ENCODE peak calls at places on chromosomes 7 and 10, in ten cellular contexts. H is CD8-positive, alpha-beta T cell; K is HCT116; X is gastrocnemius medialis; P is tibial nerve; S is tibial artery; B is colonic mucosa; M is adrenal gland; V is stomach; N is mesendoderm. A is an unnamed sample. For H3K4me1, the result is how much of the 10 kb centered on the place peaks cover.

GRCh38 chr10:114398587-114399331 is 5.5 kb downstream of the AFAP1L2 start:
- DNase-seq in X (no peak), N (no peak), P (no peak), V (no peak), K (no peak), B (no peak), S (no peak), M (no peak), H (no peak), A (no peak)

GRCh38 chr10:3048114-3049019 is 19.0 kb upstream of the PFKP start:
- DNase-seq in B (no peak), X (no peak), H (no peak), N (peak), K (no peak), V (no peak), P (no peak), S (peak), M (no peak), A (no peak)

GRCh38 chr7:45143616-45144015 is 14.0 kb upstream of the RAMP3 start:
- DNase-seq in V (no peak), H (no peak), P (no peak), M (no peak), K (no peak), B (no peak), S (no peak), N (no peak), X (no peak), A (no peak)

GRCh38 chr10:116779076-116779687 is 36.8 kb upstream of the HSPA12A start:
- DNase-seq in K (peak), X (no peak), N (no peak), V (no peak), S (no peak), H (no peak), B (no peak), M (no peak), P (no peak), A (no peak)

GRCh38 chr10:28874210-28874609 is 196.9 kb downstream of the BAMBI start:
- DNase-seq in V (no peak), N (no peak), K (no peak), H (no peak), P (no peak), B (no peak), X (no peak), M (no peak), S (no peak), A (no peak)

GRCh38 chr10:49784631-49785030 is 22.5 kb upstream of the OGDHL start:
- DNase-seq in M (no peak), B (no peak), H (no peak), V (no peak), X (no peak), P (no peak), N (peak), K (no peak), S (no peak), A (no peak)

GRCh38 chr7:12423355-12423994 is 19.8 kb upstream of the VWDE start:
- DNase-seq in V (no peak), H (no peak), B (no peak), X (no peak), P (no peak), N (peak), S (no peak), K (no peak), M (no peak), A (no peak)

GRCh38 chr7:155896531-155897263 is 84.4 kb upstream of the SHH start:
- DNase-seq in K (no peak), B (no peak), S (peak), M (no peak), V (no peak), X (no peak), P (no peak), H (no peak), N (no peak), A (no peak)

GRCh38 chr10:90561666-90562065 is 296.2 kb downstream of the HTR7 start:
- DNase-seq in X (no peak), P (no peak), B (no peak), V (no peak), H (no peak), N (peak), M (no peak), K (no peak), S (no peak), A (no peak)

GRCh38 chr10:4351723-4352565 is 474.1 kb upstream of the AKR1E2 start:
- DNase-seq in N (no peak), X (no peak), M (no peak), P (no peak), B (no peak), K (no peak), V (no peak), S (no peak), H (no peak), A (no peak)

GRCh38 chr7:94380264-94380663 is 14.4 kb upstream of the COL1A2 start:
- DNase-seq in M (no peak), B (no peak), N (no peak), X (no peak), H (no peak), V (no peak), K (no peak), P (no peak), S (no peak), A (no peak)

GRCh38 chr10:107434854-107435253 is 270.3 kb upstream of the SORCS1 start:
- DNase-seq in N (no peak), S (no peak), B (no peak), M (no peak), X (no peak), K (no peak), P (no peak), V (no peak), H (no peak), A (no peak)

GRCh38 chr10:121956111-121957061 is 18.6 kb downstream of the NSMCE4A start:
- DNase-seq in X (no peak), M (no peak), P (no peak), V (no peak), H (no peak), K (no peak), S (no peak), N (no peak), B (no peak), A (no peak)

GRCh38 chr10:86393401-86393800 is 26.8 kb upstream of the GRID1 start:
- DNase-seq in V (no peak), S (no peak), B (no peak), K (no peak), N (no peak), H (no peak), X (no peak), M (no peak), P (no peak), A (no peak)

GRCh38 chr7:68787586-68787985 is 810.7 kb upstream of the AUTS2 start:
- DNase-seq in N (no peak), H (no peak), X (no peak), B (no peak), K (no peak), M (no peak), P (no peak), S (no peak), V (no peak), A (no peak)

GRCh38 chr10:106955133-106955532 is 209.4 kb downstream of the SORCS1 start:
- DNase-seq in X (no peak), B (no peak), N (no peak), K (no peak), P (no peak), V (no peak), M (no peak), S (no peak), H (no peak), A (no peak)

GRCh38 chr7:129149546-129149945 is 5.0 kb downstream of the TSPAN33 start:
- DNase-seq in H (no peak), V (no peak), N (no peak), S (no peak), M (no peak), K (no peak), X (no peak), B (no peak), P (no peak), A (no peak)

GRCh38 chr10:91464500-91464899 is 54.4 kb downstream of the HECTD2 start:
- DNase-seq in S (no peak), H (no peak), V (no peak), X (no peak), K (no peak), N (no peak), P (no peak), M (no peak), B (no peak), A (no peak)

GRCh38 chr10:15348579-15348978 is 22.5 kb downstream of the FAM171A1 start:
- DNase-seq in P (no peak), B (no peak), N (no peak), M (peak), H (no peak), X (no peak), V (no peak), K (no peak), S (no peak), A (no peak)

GRCh38 chr7:120521761-120522737 is 249.1 kb downstream of the KCND2 start:
- DNase-seq in X (no peak), P (no peak), V (no peak), K (no peak), N (peak), B (no peak), S (no peak), M (no peak), H (no peak), A (no peak)

GRCh38 chr10:23702977-23703414 is 264.1 kb downstream of the OTUD1 start:
- DNase-seq in M (peak), X (peak), P (peak), S (no peak), V (peak), K (peak), N (peak), B (peak), H (peak), A (no peak)

GRCh38 chr7:128902761-128903585 is 7.5 kb downstream of the KCP start:
- DNase-seq in B (peak), K (no peak), X (no peak), H (no peak), N (no peak), V (peak), M (no peak), P (no peak), S (peak), A (no peak)

GRCh38 chr7:34190299-34190698 is 285.0 kb downstream of the BMPER start:
- DNase-seq in V (no peak), H (no peak), K (no peak), N (no peak), B (no peak), M (no peak), S (no peak), X (peak), P (no peak), A (no peak)

GRCh38 chr10:29767958-29768357 is 133.2 kb upstream of the SVIL start:
- DNase-seq in N (no peak), H (no peak), P (no peak), K (no peak), X (no peak), M (no peak), S (no peak), V (no peak), B (no peak), A (no peak)

GRCh38 chr7:117019786-117020604 is 66.7 kb downstream of the ST7 start:
- DNase-seq in V (peak), K (peak), M (peak), N (peak), S (peak), X (peak), B (peak), P (peak), H (no peak), A (no peak)

GRCh38 chr7:117021960-117022359 is 68.7 kb downstream of the ST7 start:
- DNase-seq in P (no peak), K (no peak), H (no peak), M (no peak), B (no peak), V (no peak), S (no peak), X (no peak), N (no peak), A (no peak)

GRCh38 chr7:117021366-117021765 is 68.1 kb downstream of the ST7 start:
- DNase-seq in V (no peak), K (no peak), M (no peak), S (no peak), H (no peak), P (no peak), N (no peak), X (no peak), B (no peak), A (no peak)

GRCh38 chr7:117019287-117019686 is 66.0 kb downstream of the ST7 start:
- DNase-seq in V (no peak), M (no peak), B (no peak), H (no peak), P (no peak), X (no peak), S (no peak), K (peak), N (no peak), A (no peak)

DNA sequence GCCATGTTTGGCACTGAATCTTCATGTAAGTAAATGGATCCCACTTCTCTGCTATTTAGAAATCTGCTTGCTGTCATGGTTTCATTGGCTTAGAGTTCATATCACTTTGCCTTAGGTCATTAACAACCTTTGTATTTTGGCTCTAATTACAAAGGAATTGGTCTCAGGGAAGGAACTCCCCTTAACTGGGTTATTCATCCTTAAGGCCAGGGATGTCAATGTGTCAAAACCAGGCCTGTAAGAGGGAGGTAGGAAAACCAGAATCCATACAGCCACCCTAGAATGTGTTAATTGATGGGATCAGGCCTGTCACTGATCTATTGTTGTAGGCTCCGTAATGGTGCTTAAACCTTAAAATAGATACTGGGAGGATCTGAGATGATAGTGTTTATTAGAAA is 67.3 kb downstream of the ST7 start:
- DNase-seq in V (no peak), S (no peak), N (peak), H (no peak), X (no peak), P (no peak), M (no peak), B (no peak), K (no peak), A (no peak)
- H3K4me1 ChIP-seq in V (under half), S (under half), N (under half), H (under half), X (half or more), P (under half), M (under half), B (under half), K (under half), A (under half)

GRCh38 chr10:132591166-132591971 is 53.8 kb downstream of the INPP5A start:
- DNase-seq in P (no peak), K (no peak), S (peak), B (peak), X (peak), N (peak), M (peak), V (peak), H (no peak), A (no peak)

GRCh38 chr10:132589015-132589414 is 51.4 kb downstream of the INPP5A start:
- DNase-seq in H (no peak), X (no peak), S (no peak), V (no peak), K (no peak), M (no peak), P (no peak), N (no peak), B (no peak), A (no peak)

GRCh38 chr10:132590094-132590751 is 52.6 kb downstream of the INPP5A start:
- DNase-seq in X (no peak), N (no peak), B (peak), K (no peak), H (no peak), P (no peak), M (no peak), V (no peak), S (peak), A (no peak)

GRCh38 chr10:132589681-132590080 is 52.1 kb downstream of the INPP5A start:
- DNase-seq in M (no peak), K (no peak), H (no peak), X (no peak), V (no peak), S (no peak), N (no peak), B (no peak), P (no peak), A (no peak)

GRCh38 chr10:132590752-132591121 is 53.1 kb downstream of the INPP5A start:
- DNase-seq in K (no peak), B (peak), H (no peak), M (no peak), P (no peak), V (no peak), N (no peak), X (no peak), S (peak), A (no peak)
- H3K4me1 ChIP-seq in K (under half), B (under half), H (under half), M (half or more), P (half or more), V (half or more), N (under half), X (half or more), S (half or more), A (under half)

DNA sequence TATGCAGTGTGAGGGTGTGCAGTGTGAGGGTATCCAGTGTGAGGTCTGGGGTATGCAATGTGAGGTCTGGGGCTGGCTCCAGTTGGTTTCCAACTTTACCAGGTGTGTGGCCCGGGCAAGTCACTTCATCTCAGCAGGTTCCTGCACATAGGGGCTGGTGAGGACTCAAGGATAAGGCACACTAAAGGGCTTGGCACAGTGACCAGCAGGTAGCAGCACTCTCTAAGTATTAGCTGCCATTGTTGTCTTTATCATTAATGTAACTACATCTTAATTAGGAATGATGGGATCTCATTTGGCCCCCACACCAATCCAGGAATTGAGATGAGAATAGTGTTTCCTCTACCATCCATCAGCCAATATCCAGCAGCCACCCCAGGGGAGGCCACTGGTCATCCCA is 117.3 kb downstream of the KCNMA1 start:
- DNase-seq in P (no peak), B (no peak), S (no peak), X (no peak), H (no peak), V (no peak), N (no peak), K (no peak), M (no peak), A (no peak)
- H3K4me1 ChIP-seq in P (under half), B (under half), S (under half), X (under half), H (under half), V (under half), N (under half), K (under half), M (under half), A (under half)

GRCh38 chr7:131097662-131098376 is 229.9 kb upstream of the MKLN1 start:
- DNase-seq in K (no peak), S (no peak), B (no peak), H (no peak), V (no peak), P (no peak), X (no peak), M (no peak), N (no peak), A (peak)
- H3K4me1 ChIP-seq in K (under half), S (half or more), B (under half), H (half or more), V (half or more), P (half or more), X (half or more), M (half or more), N (under half), A (half or more)

GRCh38 chr7:30332549-30332948 is 48.2 kb downstream of the ZNRF2 start:
- DNase-seq in K (no peak), H (no peak), V (no peak), N (no peak), M (no peak), X (no peak), B (no peak), S (no peak), P (no peak), A (no peak)

GRCh38 chr7:30327813-30328212 is 43.4 kb downstream of the ZNRF2 start:
- DNase-seq in K (no peak), V (no peak), B (no peak), X (no peak), H (no peak), N (no peak), S (no peak), P (no peak), M (no peak), A (no peak)

GRCh38 chr7:30331338-30331737 is 46.9 kb downstream of the ZNRF2 start:
- DNase-seq in K (no peak), N (no peak), B (peak), H (no peak), X (no peak), S (no peak), V (no peak), P (no peak), M (no peak), A (no peak)

GRCh38 chr7:30329706-30330105 is 45.3 kb downstream of the ZNRF2 start:
- DNase-seq in B (no peak), N (no peak), H (no peak), M (no peak), X (no peak), S (no peak), K (no peak), P (no peak), V (no peak), A (no peak)

GRCh38 chr7:30330134-30331111 is 46.0 kb downstream of the ZNRF2 start:
- DNase-seq in V (no peak), H (no peak), B (no peak), X (no peak), P (no peak), K (no peak), S (no peak), N (no peak), M (no peak), A (peak)
- H3K4me1 ChIP-seq in V (under half), H (under half), B (under half), X (under half), P (under half), K (under half), S (under half), N (under half), M (under half), A (under half)

GRCh38 chr10:43111101-43111500 is 27.1 kb upstream of the CSGALNACT2 start:
- DNase-seq in V (no peak), N (no peak), S (no peak), B (no peak), M (no peak), P (no peak), K (no peak), X (no peak), H (no peak), A (no peak)
- H3K4me1 ChIP-seq in V (under half), N (under half), S (under half), B (under half), M (under half), P (under half), K (under half), X (under half), H (under half), A (under half)

DNA sequence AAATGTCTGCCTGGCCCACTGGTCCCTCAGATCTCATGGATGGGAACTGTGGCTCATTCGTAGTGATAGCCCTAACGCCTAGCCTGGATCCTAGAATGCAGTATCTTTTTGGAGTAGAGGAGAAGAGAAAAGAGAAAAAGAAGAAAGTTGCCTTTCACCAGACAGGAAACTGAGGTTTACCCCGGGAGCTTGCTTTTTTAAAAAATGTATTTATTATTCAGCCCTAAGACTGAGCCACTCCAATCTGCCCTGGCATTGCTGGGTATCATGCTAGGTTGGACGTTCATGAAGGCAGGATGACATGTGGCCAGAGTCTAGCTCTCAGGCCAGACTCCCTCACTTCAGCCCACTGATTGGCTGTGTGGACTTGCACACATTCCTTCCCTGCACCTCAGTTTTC is 21.5 kb upstream of the C10orf105 start:
- DNase-seq in S (no peak), M (no peak), X (no peak), K (no peak), V (no peak), B (no peak), H (no peak), N (no peak), P (no peak), A (no peak)
- H3K4me1 ChIP-seq in S (under half), M (under half), X (under half), K (under half), V (under half), B (under half), H (half or more), N (under half), P (under half), A (half or more)

GRCh38 chr7:122327969-122328368 is 23.4 kb upstream of the FEZF1 start:
- DNase-seq in H (no peak), P (no peak), X (no peak), S (no peak), V (no peak), N (no peak), K (no peak), B (no peak), M (no peak), A (no peak)

DNA sequence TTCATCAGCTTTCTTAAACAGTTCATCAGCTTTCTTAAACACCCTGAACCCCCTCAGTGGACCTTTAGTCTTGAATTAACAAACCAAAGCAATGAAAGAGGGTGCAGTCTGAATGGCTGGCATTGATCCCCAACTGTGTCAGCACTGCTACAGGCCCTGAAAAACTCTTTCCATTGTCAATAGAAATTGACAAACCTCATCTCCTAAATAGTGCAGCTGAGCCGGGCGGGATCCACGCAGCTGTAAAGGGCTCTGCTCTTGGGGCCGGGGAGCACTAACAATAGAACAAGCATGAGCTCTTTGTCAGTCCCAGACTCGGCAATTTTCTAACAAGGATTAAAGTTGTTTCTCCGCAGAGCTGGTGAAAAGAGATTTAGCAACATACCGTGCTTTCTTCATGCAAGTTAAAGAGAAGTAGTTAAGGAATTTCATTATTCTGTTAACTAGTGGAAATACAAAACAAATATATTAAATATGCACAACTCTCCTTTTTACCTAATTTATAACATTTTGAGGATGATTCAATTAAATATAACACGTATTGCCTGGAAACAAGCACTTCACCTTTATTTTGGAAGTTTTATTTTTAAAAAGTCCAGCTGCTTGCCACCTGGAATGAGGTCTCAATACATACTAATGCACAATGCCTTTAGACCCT is 24.7 kb upstream of the FEZF1 start:
- DNase-seq in M (no peak), H (no peak), B (no peak), K (no peak), N (no peak), P (no peak), V (no peak), X (no peak), S (no peak), A (no peak)
- H3K4me1 ChIP-seq in M (under half), H (under half), B (under half), K (under half), N (under half), P (under half), V (under half), X (under half), S (under half), A (under half)

A was measured in CD8-positive, alpha-beta memory T cell.